ENCODE peak calls at places on chromosome 16, in nine cellular contexts. One of them, this sample, is unnamed.
A peak's percentile ranks its signal among the peaks of the same experiment; 100 is the strongest.

GRCh38 chr16:17424771-17425170 is 46.0 kb downstream of the XYLT1 start:
- DNase-seq in HCT116: no peak
- DNase-seq in fibroblast of lung: no peak
- DNase-seq in A673: no peak
- DNase-seq in right atrium auricular region: no peak
- DNase-seq in heart right ventricle: no peak
- DNase-seq in heart left ventricle: no peak
- DNase-seq in WERI-Rb-1: no peak
- DNase-seq in right lobe of liver: no peak
- DNase-seq in this sample: no peak

GRCh38 chr16:87692756-87693155 is 73.0 kb downstream of the KLHDC4 start:
- DNase-seq in HCT116: no peak
- DNase-seq in fibroblast of lung: no peak
- DNase-seq in A673: no peak
- DNase-seq in right atrium auricular region: no peak
- DNase-seq in heart right ventricle: no peak
- DNase-seq in heart left ventricle: no peak
- DNase-seq in WERI-Rb-1: no peak
- DNase-seq in right lobe of liver: no peak
- DNase-seq in this sample: no peak

GRCh38 chr16:3953728-3954410 is 73.4 kb upstream of the CREBBP start:
- DNase-seq in HCT116: no peak
- DNase-seq in fibroblast of lung: peak; percentile 52
- DNase-seq in A673: no peak
- DNase-seq in right atrium auricular region: no peak
- DNase-seq in heart right ventricle: no peak
- DNase-seq in heart left ventricle: no peak
- DNase-seq in WERI-Rb-1: no peak
- DNase-seq in right lobe of liver: no peak
- DNase-seq in this sample: no peak

GRCh38 chr16:14309906-14310305 is 238.8 kb downstream of the MRTFB start:
- DNase-seq in HCT116: no peak
- DNase-seq in fibroblast of lung: peak; percentile 83
- DNase-seq in A673: no peak
- DNase-seq in right atrium auricular region: no peak
- DNase-seq in heart right ventricle: no peak
- DNase-seq in heart left ventricle: no peak
- DNase-seq in WERI-Rb-1: no peak
- DNase-seq in right lobe of liver: no peak
- DNase-seq in this sample: no peak

GRCh38 chr16:84334482-84334881 is 33.9 kb upstream of the ATP2C2 start:
- DNase-seq in HCT116: no peak
- DNase-seq in fibroblast of lung: no peak
- DNase-seq in A673: no peak
- DNase-seq in right atrium auricular region: no peak
- DNase-seq in heart right ventricle: no peak
- DNase-seq in heart left ventricle: no peak
- DNase-seq in WERI-Rb-1: no peak
- DNase-seq in right lobe of liver: no peak
- DNase-seq in this sample: no peak

GRCh38 chr16:14071576-14072271 is 605 bp downstream of the MRTFB start:
- DNase-seq in HCT116: no peak
- DNase-seq in fibroblast of lung: peak; percentile 13
- DNase-seq in A673: peak; percentile 27
- DNase-seq in right atrium auricular region: no peak
- DNase-seq in heart right ventricle: no peak
- DNase-seq in heart left ventricle: no peak
- DNase-seq in WERI-Rb-1: peak; percentile 35
- DNase-seq in right lobe of liver: peak; percentile 62
- DNase-seq in this sample: no peak

GRCh38 chr16:287298-287811 is 4.4 kb downstream of the PDIA2 start:
- DNase-seq in HCT116: no peak
- DNase-seq in fibroblast of lung: no peak
- DNase-seq in A673: peak; percentile 34
- DNase-seq in right atrium auricular region: no peak
- DNase-seq in heart right ventricle: no peak
- DNase-seq in heart left ventricle: no peak
- DNase-seq in WERI-Rb-1: peak; percentile 42
- DNase-seq in right lobe of liver: no peak
- DNase-seq in this sample: no peak

GRCh38 chr16:1505073-1505844 is 12.1 kb downstream of the TELO2 start:
- DNase-seq in HCT116: no peak
- DNase-seq in fibroblast of lung: no peak
- DNase-seq in A673: no peak
- DNase-seq in right atrium auricular region: no peak
- DNase-seq in heart right ventricle: no peak
- DNase-seq in heart left ventricle: no peak
- DNase-seq in WERI-Rb-1: no peak
- DNase-seq in right lobe of liver: no peak
- DNase-seq in this sample: no peak

GRCh38 chr16:56225013-56225742 is 33.9 kb downstream of the GNAO1 start:
- DNase-seq in HCT116: no peak
- DNase-seq in fibroblast of lung: no peak
- DNase-seq in A673: no peak
- DNase-seq in right atrium auricular region: no peak
- DNase-seq in heart right ventricle: no peak
- DNase-seq in heart left ventricle: no peak
- DNase-seq in WERI-Rb-1: no peak
- DNase-seq in right lobe of liver: no peak
- DNase-seq in this sample: no peak

GRCh38 chr16:81189100-81189664 is 49.3 kb upstream of the BCO1 start:
- DNase-seq in HCT116: no peak
- DNase-seq in fibroblast of lung: peak; percentile 45
- DNase-seq in A673: no peak
- DNase-seq in right atrium auricular region: peak; percentile 89
- DNase-seq in heart right ventricle: peak; percentile 82
- DNase-seq in heart left ventricle: peak; percentile 74
- DNase-seq in WERI-Rb-1: no peak
- DNase-seq in right lobe of liver: no peak
- DNase-seq in this sample: no peak

GRCh38 chr16:9002042-9002441 is 38.3 kb upstream of the USP7 start:
- DNase-seq in HCT116: no peak
- DNase-seq in fibroblast of lung: no peak
- DNase-seq in A673: no peak
- DNase-seq in right atrium auricular region: no peak
- DNase-seq in heart right ventricle: no peak
- DNase-seq in heart left ventricle: no peak
- DNase-seq in WERI-Rb-1: no peak
- DNase-seq in right lobe of liver: no peak
- DNase-seq in this sample: no peak

DNA sequence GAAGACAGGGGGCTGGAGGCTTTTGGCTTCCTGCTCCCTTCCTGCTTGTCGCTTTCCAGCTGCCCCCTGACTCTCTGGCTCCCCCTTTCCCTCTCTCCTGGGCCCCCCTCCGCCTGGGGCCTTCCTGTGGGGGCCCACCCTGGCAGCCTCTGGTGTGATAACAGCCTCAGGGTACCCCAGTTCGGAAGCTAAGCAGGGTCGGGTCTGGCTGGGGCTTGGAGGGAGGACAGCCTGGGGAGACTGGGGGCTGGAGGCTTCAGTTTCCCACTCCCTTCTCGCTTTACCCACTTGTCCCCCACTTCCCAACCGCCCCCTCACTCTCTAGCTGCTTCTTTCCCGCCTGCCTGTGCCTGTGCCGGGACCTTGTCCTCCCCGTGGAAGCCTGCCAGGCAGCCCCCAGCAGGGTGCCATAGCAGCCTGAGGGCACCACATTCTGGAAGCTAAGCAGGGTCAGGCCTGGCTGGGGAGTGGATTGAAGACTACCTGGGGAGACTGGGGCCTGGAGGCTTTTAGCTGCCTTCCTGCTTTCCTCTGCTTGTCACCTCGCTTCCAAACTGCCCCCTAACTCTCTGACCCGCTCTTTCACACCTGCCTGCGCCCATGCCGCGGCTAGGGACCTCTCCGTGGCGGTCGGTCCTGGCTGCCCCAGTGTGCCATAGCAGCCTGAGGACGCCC is 2275.5 kb downstream of the TP53TG3F start:
- DNase-seq in HCT116: no peak
- DNase-seq in fibroblast of lung: no peak
- DNase-seq in A673: no peak
- DNase-seq in right atrium auricular region: peak; percentile 36
- DNase-seq in heart right ventricle: no peak
- DNase-seq in heart left ventricle: no peak
- DNase-seq in WERI-Rb-1: no peak
- DNase-seq in right lobe of liver: no peak
- DNase-seq in this sample: no peak
- H3K9me3 ChIP-seq in HCT116: no peaks in the 10 kb centered on the region
- H3K9me3 ChIP-seq in fibroblast of lung: no peaks in the 10 kb centered on the region
- H3K9me3 ChIP-seq in A673: peaks cover 14% of the 10 kb centered on the region
- H3K9me3 ChIP-seq in right atrium auricular region: no peaks in the 10 kb centered on the region
- H3K9me3 ChIP-seq in heart right ventricle: peaks cover 67% of the 10 kb centered on the region
- H3K9me3 ChIP-seq in heart left ventricle: peaks cover 9% of the 10 kb centered on the region
- H3K9me3 ChIP-seq in WERI-Rb-1: no peaks in the 10 kb centered on the region
- H3K9me3 ChIP-seq in right lobe of liver: no peaks in the 10 kb centered on the region
- H3K9me3 ChIP-seq in this sample: peaks cover 9% of the 10 kb centered on the region

GRCh38 chr16:35425270-35425669 is 1965.9 kb downstream of the TP53TG3F start:
- DNase-seq in HCT116: no peak
- DNase-seq in fibroblast of lung: no peak
- DNase-seq in A673: no peak
- DNase-seq in right atrium auricular region: no peak
- DNase-seq in heart right ventricle: no peak
- DNase-seq in heart left ventricle: no peak
- DNase-seq in WERI-Rb-1: peak; percentile 7
- DNase-seq in right lobe of liver: no peak
- DNase-seq in this sample: no peak
- H3K9me3 ChIP-seq in HCT116: peaks cover 5% of the 10 kb centered on the region
- H3K9me3 ChIP-seq in fibroblast of lung: no peaks in the 10 kb centered on the region
- H3K9me3 ChIP-seq in A673: peaks cover 23% of the 10 kb centered on the region
- H3K9me3 ChIP-seq in right atrium auricular region: no peaks in the 10 kb centered on the region
- H3K9me3 ChIP-seq in heart right ventricle: peaks cover 5% of the 10 kb centered on the region
- H3K9me3 ChIP-seq in heart left ventricle: peaks cover 10% of the 10 kb centered on the region
- H3K9me3 ChIP-seq in WERI-Rb-1: no peaks in the 10 kb centered on the region
- H3K9me3 ChIP-seq in right lobe of liver: no peaks in the 10 kb centered on the region
- H3K9me3 ChIP-seq in this sample: peaks cover 7% of the 10 kb centered on the region

GRCh38 chr16:35730251-35730650 is 2270.8 kb downstream of the TP53TG3F start:
- DNase-seq in HCT116: no peak
- DNase-seq in fibroblast of lung: no peak
- DNase-seq in A673: no peak
- DNase-seq in right atrium auricular region: no peak
- DNase-seq in heart right ventricle: no peak
- DNase-seq in heart left ventricle: no peak
- DNase-seq in WERI-Rb-1: no peak
- DNase-seq in right lobe of liver: no peak
- DNase-seq in this sample: no peak

GRCh38 chr16:35725949-35726348 is 2266.5 kb downstream of the TP53TG3F start:
- DNase-seq in HCT116: no peak
- DNase-seq in fibroblast of lung: no peak
- DNase-seq in A673: no peak
- DNase-seq in right atrium auricular region: peak; percentile 40
- DNase-seq in heart right ventricle: no peak
- DNase-seq in heart left ventricle: no peak
- DNase-seq in WERI-Rb-1: no peak
- DNase-seq in right lobe of liver: no peak
- DNase-seq in this sample: no peak

GRCh38 chr16:35724551-35724950 is 2265.1 kb downstream of the TP53TG3F start:
- DNase-seq in HCT116: no peak
- DNase-seq in fibroblast of lung: no peak
- DNase-seq in A673: no peak
- DNase-seq in right atrium auricular region: no peak
- DNase-seq in heart right ventricle: no peak
- DNase-seq in heart left ventricle: no peak
- DNase-seq in WERI-Rb-1: no peak
- DNase-seq in right lobe of liver: no peak
- DNase-seq in this sample: no peak
- H3K9me3 ChIP-seq in HCT116: peaks cover 8% of the 10 kb centered on the region
- H3K9me3 ChIP-seq in fibroblast of lung: no peaks in the 10 kb centered on the region
- H3K9me3 ChIP-seq in A673: peaks cover 54% of the 10 kb centered on the region
- H3K9me3 ChIP-seq in right atrium auricular region: no peaks in the 10 kb centered on the region
- H3K9me3 ChIP-seq in heart right ventricle: peaks cover 89% of the 10 kb centered on the region
- H3K9me3 ChIP-seq in heart left ventricle: peaks cover 59% of the 10 kb centered on the region
- H3K9me3 ChIP-seq in WERI-Rb-1: no peaks in the 10 kb centered on the region
- H3K9me3 ChIP-seq in right lobe of liver: no peaks in the 10 kb centered on the region
- H3K9me3 ChIP-seq in this sample: peaks cover 5% of the 10 kb centered on the region

GRCh38 chr16:35364263-35364662 is 1904.9 kb downstream of the TP53TG3F start:
- DNase-seq in HCT116: no peak
- DNase-seq in fibroblast of lung: no peak
- DNase-seq in A673: no peak
- DNase-seq in right atrium auricular region: no peak
- DNase-seq in heart right ventricle: no peak
- DNase-seq in heart left ventricle: no peak
- DNase-seq in WERI-Rb-1: no peak
- DNase-seq in right lobe of liver: no peak
- DNase-seq in this sample: no peak
- H3K9me3 ChIP-seq in HCT116: peaks cover 11% of the 10 kb centered on the region
- H3K9me3 ChIP-seq in fibroblast of lung: peaks cover 1% of the 10 kb centered on the region
- H3K9me3 ChIP-seq in A673: peaks cover 23% of the 10 kb centered on the region
- H3K9me3 ChIP-seq in right atrium auricular region: no peaks in the 10 kb centered on the region
- H3K9me3 ChIP-seq in heart right ventricle: peaks cover 12% of the 10 kb centered on the region
- H3K9me3 ChIP-seq in heart left ventricle: no peaks in the 10 kb centered on the region
- H3K9me3 ChIP-seq in WERI-Rb-1: no peaks in the 10 kb centered on the region
- H3K9me3 ChIP-seq in right lobe of liver: no peaks in the 10 kb centered on the region
- H3K9me3 ChIP-seq in this sample: peaks cover 2% of the 10 kb centered on the region

DNA sequence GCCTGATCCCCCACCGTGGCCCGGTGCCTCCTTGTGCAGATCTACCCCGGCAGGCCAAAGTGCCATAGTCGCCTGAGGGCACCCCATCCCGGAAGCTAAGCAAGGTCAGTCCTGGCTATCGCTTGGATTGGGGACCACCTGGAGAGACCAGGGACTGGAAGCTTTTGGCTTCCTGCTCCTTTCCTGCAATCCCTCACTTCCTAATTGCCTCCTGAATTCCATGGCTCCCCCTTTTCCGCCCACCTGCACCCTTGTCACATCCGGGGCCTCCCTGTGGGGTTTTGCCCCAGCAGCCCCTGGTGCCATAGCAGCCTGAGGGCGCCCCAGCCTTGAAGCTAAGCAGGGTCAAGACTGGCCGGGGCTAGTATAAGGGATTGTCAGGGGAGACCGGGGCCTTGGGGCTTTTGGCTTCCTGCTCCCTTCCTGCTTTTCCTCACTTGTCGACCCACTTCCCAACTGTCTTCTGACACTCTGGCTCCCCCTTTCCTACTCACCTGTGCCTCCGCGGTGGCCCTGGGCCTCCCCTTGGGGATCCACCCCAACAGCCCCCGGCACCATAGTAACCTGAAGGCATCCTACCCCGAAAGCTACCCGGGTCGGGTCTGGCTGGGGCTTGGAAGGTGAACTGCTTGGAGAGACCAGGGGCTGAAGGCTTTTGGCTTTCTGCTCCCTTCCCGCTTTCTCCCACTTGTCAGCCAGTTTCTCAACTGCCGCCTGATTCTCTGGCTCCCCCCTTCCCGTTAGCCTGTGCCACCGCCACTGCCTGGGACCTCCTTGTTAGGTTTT is 2293.6 kb downstream of the TP53TG3F start:
- DNase-seq in HCT116: no peak
- DNase-seq in fibroblast of lung: no peak
- DNase-seq in A673: no peak
- DNase-seq in right atrium auricular region: peak; percentile 47
- DNase-seq in heart right ventricle: no peak
- DNase-seq in heart left ventricle: no peak
- DNase-seq in WERI-Rb-1: no peak
- DNase-seq in right lobe of liver: no peak
- DNase-seq in this sample: no peak
- H3K9me3 ChIP-seq in HCT116: no peaks in the 10 kb centered on the region
- H3K9me3 ChIP-seq in fibroblast of lung: no peaks in the 10 kb centered on the region
- H3K9me3 ChIP-seq in A673: peaks cover 31% of the 10 kb centered on the region
- H3K9me3 ChIP-seq in right atrium auricular region: no peaks in the 10 kb centered on the region
- H3K9me3 ChIP-seq in heart right ventricle: peaks cover 91% of the 10 kb centered on the region
- H3K9me3 ChIP-seq in heart left ventricle: peaks cover 34% of the 10 kb centered on the region
- H3K9me3 ChIP-seq in WERI-Rb-1: no peaks in the 10 kb centered on the region
- H3K9me3 ChIP-seq in right lobe of liver: no peaks in the 10 kb centered on the region
- H3K9me3 ChIP-seq in this sample: no peaks in the 10 kb centered on the region

GRCh38 chr16:35741546-35741945 is 2282.1 kb downstream of the TP53TG3F start:
- DNase-seq in HCT116: no peak
- DNase-seq in fibroblast of lung: no peak
- DNase-seq in A673: no peak
- DNase-seq in right atrium auricular region: no peak
- DNase-seq in heart right ventricle: no peak
- DNase-seq in heart left ventricle: no peak
- DNase-seq in WERI-Rb-1: no peak
- DNase-seq in right lobe of liver: no peak
- DNase-seq in this sample: no peak
- H3K9me3 ChIP-seq in HCT116: no peaks in the 10 kb centered on the region
- H3K9me3 ChIP-seq in fibroblast of lung: no peaks in the 10 kb centered on the region
- H3K9me3 ChIP-seq in A673: peaks cover 24% of the 10 kb centered on the region
- H3K9me3 ChIP-seq in right atrium auricular region: no peaks in the 10 kb centered on the region
- H3K9me3 ChIP-seq in heart right ventricle: peaks cover 44% of the 10 kb centered on the region
- H3K9me3 ChIP-seq in heart left ventricle: no peaks in the 10 kb centered on the region
- H3K9me3 ChIP-seq in WERI-Rb-1: no peaks in the 10 kb centered on the region
- H3K9me3 ChIP-seq in right lobe of liver: no peaks in the 10 kb centered on the region
- H3K9me3 ChIP-seq in this sample: peaks cover 11% of the 10 kb centered on the region

This sample was measured in T-helper 17 cell.